ENCODE peak calls at places on chromosome 17, in four cellular contexts. P is tibial nerve; K is Karpas-422; A is CD8-positive, alpha-beta T cell. J is an unnamed sample.

GRCh38 chr17:46770818-46771600 is 47.5 kb downstream of the WNT3 start:
- DNase-seq in P (no peak), K (peak), A (no peak), J (no peak)

GRCh38 chr17:50328926-50329325 is 17.0 kb upstream of the XYLT2 start:
- DNase-seq in P (no peak), K (no peak), A (no peak), J (no peak)

GRCh38 chr17:1399366-1399678 is 700 bp downstream of the YWHAE start:
- DNase-seq in P (peak), K (no peak), A (peak), J (no peak)

GRCh38 chr17:74393323-74393942 is 26.1 kb downstream of the GPR142 start:
- DNase-seq in P (no peak), K (no peak), A (no peak), J (no peak)

GRCh38 chr17:57557793-57558681 is 187.1 kb downstream of the CCDC182 start:
- DNase-seq in P (no peak), K (no peak), A (no peak), J (no peak)

GRCh38 chr17:1153795-1154546 is 25.8 kb downstream of the ABR start:
- DNase-seq in P (no peak), K (no peak), A (no peak), J (no peak)

GRCh38 chr17:47862621-47863440 is 11.9 kb upstream of the SP6 start:
- DNase-seq in P (no peak), K (no peak), A (no peak), J (no peak)

GRCh38 chr17:21417921-21418320 is 41.8 kb downstream of the KCNJ12 start:
- DNase-seq in P (no peak), K (no peak), A (no peak), J (no peak)

GRCh38 chr17:43831633-43832032 is 1.3 kb downstream of the MPP3 start:
- DNase-seq in P (no peak), K (no peak), A (no peak), J (no peak)

GRCh38 chr17:67157732-67158639 is 87.0 kb downstream of the HELZ start:
- DNase-seq in P (no peak), K (peak), A (no peak), J (no peak)

GRCh38 chr17:82442643-82443464 is 7.7 kb downstream of the CYBC1 start:
- DNase-seq in P (no peak), K (no peak), A (no peak), J (no peak)

GRCh38 chr17:77687417-77687816 is 271.1 kb upstream of the TNRC6C start:
- DNase-seq in P (no peak), K (no peak), A (no peak), J (no peak)

J was measured in T-helper 9 cell.